ENCODE peak calls at places on chromosomes 1 and 21, in six cellular contexts. L is SK-N-SH, R is HL-60, F is GM12878, N is K562, O is H1. Z is an unnamed sample.

GRCh38 chr21:39115659-39116235 is 67.5 kb downstream of the PSMG1 start:
- DNase-seq in F (no peak), R (no peak), N (peak; percentile 36), L (no peak), O (no peak), Z (peak; percentile 49)

GRCh38 chr1:29736582-29737188 is 500.4 kb downstream of the PTPRU start:
- DNase-seq in F (no peak), N (peak; percentile 59), O (no peak), R (peak; percentile 26), L (no peak), Z (peak; percentile 20)

GRCh38 chr1:150995896-150996295 is 10.8 kb downstream of the MINDY1 start:
- DNase-seq in R (no peak), O (no peak), L (peak; percentile 43), F (no peak), N (peak; percentile 39), Z (no peak)

GRCh38 chr1:170225735-170226524 is 80.2 kb downstream of the NTMT2 start:
- DNase-seq in O (no peak), N (no peak), F (no peak), R (no peak), L (no peak), Z (no peak)

GRCh38 chr1:234722904-234723588 is 113.1 kb upstream of the IRF2BP2 start:
- DNase-seq in F (no peak), R (peak; percentile 88), O (no peak), N (peak; percentile 53), L (peak; percentile 56), Z (peak; percentile 82)

GRCh38 chr1:211734359-211734758 is 58.9 kb upstream of the NEK2 start:
- DNase-seq in L (no peak), O (no peak), F (no peak), N (no peak), R (no peak), Z (no peak)

GRCh38 chr21:42570841-42571387 is 57.3 kb downstream of the SLC37A1 start:
- DNase-seq in N (no peak), O (no peak), L (peak; percentile 75), R (no peak), F (no peak), Z (no peak)

GRCh38 chr1:221053889-221054288 is 174.6 kb downstream of the HLX start:
- DNase-seq in L (no peak), R (no peak), N (no peak), O (no peak), F (no peak), Z (no peak)

GRCh38 chr1:93483606-93484005 is 35.7 kb downstream of the FNBP1L start:
- DNase-seq in L (no peak), F (no peak), R (no peak), N (no peak), O (no peak), Z (no peak)

GRCh38 chr1:68431076-68431475 is 18.7 kb downstream of the RPE65 start:
- DNase-seq in N (no peak), O (no peak), F (no peak), R (no peak), L (no peak), Z (no peak)

GRCh38 chr1:30302808-30303310 is 420.5 kb downstream of the MATN1 start:
- DNase-seq in O (no peak), F (no peak), L (no peak), R (no peak), N (no peak), Z (no peak)

GRCh38 chr1:4146101-4146500 is 246.0 kb upstream of the C1orf174 start:
- DNase-seq in L (no peak), F (no peak), N (no peak), R (no peak), O (no peak), Z (no peak)

GRCh38 chr21:26833460-26833939 is 11.7 kb downstream of the ADAMTS1 start:
- DNase-seq in O (no peak), F (no peak), R (no peak), L (no peak), N (no peak), Z (no peak)

GRCh38 chr1:150148834-150149489 is 754 bp upstream of the PLEKHO1 start:
- DNase-seq in N (no peak), L (peak; percentile 54), R (no peak), F (no peak), O (no peak), Z (no peak)

GRCh38 chr21:38985423-38986378 is 180.0 kb downstream of the ETS2 start:
- DNase-seq in R (peak; percentile 89), L (peak; percentile 84), N (peak; percentile 95), O (no peak), F (peak; percentile 12), Z (no peak)

GRCh38 chr1:183871142-183871541 is 66.2 kb downstream of the RGL1 start:
- DNase-seq in O (no peak), R (no peak), N (no peak), F (no peak), L (no peak), Z (peak; percentile 16)

GRCh38 chr1:37621326-37621870 is 13.3 kb downstream of the RSPO1 start:
- DNase-seq in O (no peak), R (no peak), F (no peak), L (no peak), N (no peak), Z (no peak)

GRCh38 chr21:44878053-44878982 is 4.8 kb upstream of the PTTG1IP start:
- DNase-seq in F (no peak), R (peak; percentile 88), L (no peak), N (no peak), O (no peak), Z (peak; percentile 97)

GRCh38 chr1:27724961-27725373 is 794 bp upstream of the FAM76A start:
- DNase-seq in N (peak; percentile 32), L (peak; percentile 9), F (no peak), O (peak; percentile 25), R (no peak), Z (peak; percentile 68)

GRCh38 chr1:202241376-202242079 is 47.9 kb downstream of the LGR6 start:
- DNase-seq in O (no peak), L (peak; percentile 47), F (no peak), N (no peak), R (no peak), Z (no peak)

GRCh38 chr1:116164056-116164889 is 53.1 kb downstream of the MAB21L3 start:
- DNase-seq in O (no peak), N (no peak), F (no peak), R (no peak), L (peak; percentile 55), Z (no peak)

GRCh38 chr1:6724517-6725141 is 23.0 kb upstream of the DNAJC11 start:
- DNase-seq in R (no peak), L (no peak), O (no peak), N (peak; percentile 2), F (no peak), Z (peak; percentile 92)

GRCh38 chr1:181106022-181106312 is 17.5 kb downstream of the IER5 start:
- DNase-seq in R (no peak), O (no peak), L (no peak), N (no peak), F (no peak), Z (no peak)

GRCh38 chr1:147585640-147586383 is 44.5 kb downstream of the BCL9 start:
- DNase-seq in O (no peak), L (no peak), N (no peak), F (no peak), R (no peak), Z (no peak)

GRCh38 chr1:154326546-154327465 is 1.5 kb downstream of the ATP8B2 start:
- DNase-seq in R (no peak), F (no peak), O (no peak), N (peak; percentile 77), L (no peak), Z (no peak)

GRCh38 chr21:44375281-44375651 is 21.8 kb downstream of the TRPM2 start:
- DNase-seq in O (no peak), L (no peak), R (peak; percentile 96), F (no peak), N (no peak), Z (no peak)

GRCh38 chr1:217562229-217562878 is 68.5 kb downstream of the GPATCH2 start:
- DNase-seq in F (no peak), O (no peak), N (no peak), L (no peak), R (no peak), Z (peak; percentile 11)

GRCh38 chr21:30478015-30478414 is 2.2 kb downstream of the KRTAP19-1 start:
- DNase-seq in L (no peak), N (no peak), R (no peak), O (no peak), F (no peak), Z (no peak)

GRCh38 chr1:100188617-100189016 is 10.6 kb upstream of the LRRC39 start:
- DNase-seq in R (no peak), F (peak; percentile 31), O (no peak), L (peak; percentile 45), N (no peak), Z (no peak)

GRCh38 chr1:100184536-100184935 is 6.5 kb upstream of the LRRC39 start:
- DNase-seq in R (peak; percentile 65), F (peak; percentile 23), N (no peak), L (no peak), O (no peak), Z (no peak)

GRCh38 chr1:100183370-100183769 is 5.3 kb upstream of the LRRC39 start:
- DNase-seq in O (no peak), R (no peak), N (no peak), F (no peak), L (no peak), Z (no peak)

GRCh38 chr1:100187912-100188311 is 9.9 kb upstream of the LRRC39 start:
- DNase-seq in R (no peak), N (no peak), L (no peak), O (no peak), F (no peak), Z (peak; percentile 17)
- TF ChIP-seq GABPA in R (no peak), N (no peak), L (no peak), O (no peak), F (no peak), Z (no peak)

DNA sequence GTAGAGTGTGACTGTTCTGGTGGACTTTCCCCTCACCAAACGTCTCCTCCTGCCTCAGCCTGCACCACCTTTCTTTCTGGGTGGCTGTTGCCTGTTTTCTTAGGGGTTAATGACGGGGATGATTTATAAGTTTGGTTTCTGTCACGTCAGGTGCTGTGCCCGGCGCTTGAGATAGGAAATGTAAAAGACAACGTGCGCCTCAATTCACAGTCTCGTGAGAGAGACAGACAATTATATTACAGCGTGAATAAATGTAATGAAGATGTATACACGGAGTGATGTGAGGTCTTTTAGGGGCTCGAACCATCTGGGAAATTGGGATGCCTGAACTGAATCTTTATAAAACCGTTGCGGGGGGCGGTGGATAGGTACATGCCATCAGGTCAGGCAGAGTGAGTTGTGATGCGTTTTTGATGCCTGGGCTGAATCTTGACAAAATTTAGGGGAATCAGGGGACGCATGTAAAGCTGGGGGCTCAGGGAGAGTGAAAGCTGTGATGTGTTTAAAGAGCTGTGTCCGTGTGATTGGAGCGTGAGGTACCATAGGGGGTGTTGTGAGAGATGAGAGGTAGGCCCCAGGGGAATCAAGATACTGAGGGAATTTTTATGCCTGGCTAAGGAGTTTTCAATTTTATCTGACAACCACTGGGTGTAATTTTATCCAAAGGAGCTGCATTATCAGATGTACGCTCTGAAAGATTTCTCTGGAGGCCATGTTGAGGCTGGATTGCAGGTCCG is 817 bp downstream of the TIPRL start:
- DNase-seq in L (peak; percentile 47), R (no peak), O (no peak), N (peak; percentile 35), F (no peak), Z (no peak)
- TF ChIP-seq GABPA in L (no peak), R (no peak), O (no peak), N (no peak), F (no peak), Z (no peak)

GRCh38 chr1:244341455-244342450 is 110.0 kb downstream of the ADSS2 start:
- DNase-seq in L (no peak), R (peak; percentile 47), N (peak; percentile 53), O (peak; percentile 66), F (no peak), Z (peak; percentile 47)
- TF ChIP-seq GABPA in L (no peak), R (no peak), N (no peak), O (no peak), F (no peak), Z (no peak)

GRCh38 chr1:38740543-38740942 is 119.0 kb downstream of the RRAGC start:
- DNase-seq in N (no peak), L (no peak), O (no peak), R (no peak), F (no peak), Z (no peak)
- TF ChIP-seq GABPA in N (no peak), L (no peak), O (no peak), R (no peak), F (no peak), Z (no peak)

Z was measured in HepG2.